ENCODE peak calls at places on chromosomes 12 and 14, in seven cellular contexts. M is H9, P is uterus, B is body of pancreas, H is psoas muscle, D is IMR-90, T is Panc1. N is an unnamed sample. For H3K4me1, the result is how much of the 10 kb centered on the place peaks cover.

GRCh38 chr14:26867171-26867757 is 269.4 kb upstream of the NOVA1 start:
- DNase-seq in M (no peak), P (no peak), T (peak), H (no peak), B (peak), D (no peak), N (no peak)

GRCh38 chr12:21541773-21542172 is 15.7 kb downstream of the SPX start:
- DNase-seq in H (no peak), M (no peak), P (no peak), T (no peak), D (no peak), B (no peak), N (no peak)

GRCh38 chr12:89882051-89882450 is 173.4 kb upstream of the ATP2B1 start:
- DNase-seq in D (peak), M (no peak), B (no peak), H (no peak), P (no peak), T (no peak), N (no peak)

GRCh38 chr12:116159175-116159574 is 118.3 kb downstream of the MED13L start:
- DNase-seq in B (no peak), M (no peak), D (peak), T (no peak), P (no peak), H (no peak), N (no peak)

GRCh38 chr14:89807151-89807550 is 147.4 kb downstream of the EFCAB11 start:
- DNase-seq in B (no peak), P (no peak), D (peak), T (no peak), H (no peak), M (no peak), N (no peak)

GRCh38 chr14:92565718-92566115 is 52.1 kb downstream of the RIN3 start:
- DNase-seq in P (no peak), B (no peak), M (no peak), H (no peak), T (no peak), D (no peak), N (no peak)

GRCh38 chr12:52082026-52082667 is 2.6 kb downstream of the SMIM41 start:
- DNase-seq in P (peak), H (peak), B (no peak), D (peak), M (peak), T (no peak), N (no peak)

GRCh38 chr12:6643569-6644256 is 3.5 kb downstream of the ACRBP start:
- DNase-seq in M (no peak), P (no peak), T (no peak), D (no peak), B (no peak), H (no peak), N (no peak)

GRCh38 chr12:120684523-120684932 is 2.4 kb upstream of the MLEC start:
- DNase-seq in P (no peak), T (no peak), M (no peak), B (no peak), D (peak), H (no peak), N (no peak)

GRCh38 chr12:11654338-11654737 is 4.9 kb downstream of the ETV6 start:
- DNase-seq in T (no peak), B (no peak), P (no peak), H (no peak), D (no peak), M (no peak), N (no peak)

GRCh38 chr12:19639781-19640180 is 200.5 kb downstream of the AEBP2 start:
- DNase-seq in P (no peak), M (no peak), B (no peak), H (no peak), T (no peak), D (no peak), N (no peak)

GRCh38 chr12:115577401-115577800 is 700.1 kb downstream of the MED13L start:
- DNase-seq in P (no peak), M (no peak), T (no peak), D (no peak), H (no peak), B (no peak), N (no peak)

GRCh38 chr14:66496911-66497310 is 10.7 kb downstream of the CCDC196 start:
- DNase-seq in M (no peak), D (no peak), B (no peak), P (no peak), T (no peak), H (no peak), N (no peak)

GRCh38 chr14:22871200-22871961 is at the start of gene LRP10:
- DNase-seq in M (peak), D (peak), P (peak), H (peak), T (peak), B (peak), N (peak)

GRCh38 chr12:117875652-117876491 is 92.9 kb downstream of the KSR2 start:
- DNase-seq in D (peak), B (no peak), M (peak), H (peak), T (no peak), P (no peak), N (no peak)

GRCh38 chr12:95700316-95700785 is 90.2 kb downstream of the NTN4 start:
- DNase-seq in D (peak), M (no peak), T (no peak), B (no peak), P (no peak), H (no peak), N (no peak)

GRCh38 chr12:62933220-62933870 is 1.6 kb downstream of the PPM1H start:
- DNase-seq in B (peak), P (no peak), D (no peak), M (peak), T (no peak), H (no peak), N (peak)

GRCh38 chr12:84757978-84758377 is 154.6 kb downstream of the SLC6A15 start:
- DNase-seq in M (no peak), H (no peak), P (no peak), T (no peak), B (no peak), D (peak), N (no peak)

GRCh38 chr14:76810953-76811400 is 1.7 kb downstream of the ANGEL1 start:
- DNase-seq in T (no peak), B (no peak), P (no peak), M (no peak), H (no peak), D (peak), N (no peak)

GRCh38 chr12:74725154-74725553 is 187.5 kb downstream of the ATXN7L3B start:
- DNase-seq in P (no peak), D (peak), H (no peak), B (no peak), M (no peak), T (no peak), N (no peak)

GRCh38 chr12:76085159-76085868 is 829 bp upstream of the NAP1L1 start:
- DNase-seq in B (no peak), P (no peak), D (peak), T (no peak), H (no peak), M (no peak), N (no peak)

GRCh38 chr14:101505216-101505970 is 55.9 kb upstream of the DIO3 start:
- DNase-seq in H (no peak), T (no peak), M (peak), P (peak), D (no peak), B (peak), N (peak)

GRCh38 chr14:57982802-57983201 is 116.9 kb upstream of the SLC35F4 start:
- DNase-seq in M (no peak), P (no peak), T (no peak), B (peak), H (no peak), D (no peak), N (no peak)

GRCh38 chr12:66144796-66145754 is 14.5 kb upstream of the LLPH start:
- DNase-seq in B (peak), H (no peak), T (peak), M (no peak), D (peak), P (peak), N (peak)

GRCh38 chr14:105525861-105526780 is at the start of gene TMEM121:
- DNase-seq in P (peak), T (no peak), H (no peak), D (no peak), M (peak), B (peak), N (no peak)

GRCh38 chr12:92745874-92746553 is 43.2 kb downstream of the PLEKHG7 start:
- DNase-seq in B (peak), M (no peak), H (peak), D (peak), T (peak), P (peak), N (no peak)

GRCh38 chr12:22624908-22625646 is at the start of gene ETNK1:
- DNase-seq in H (peak), M (peak), D (peak), B (peak), T (no peak), P (peak), N (peak)

GRCh38 chr14:39230416-39230815 is 3.3 kb upstream of the MIA2 start:
- DNase-seq in M (no peak), H (no peak), P (no peak), D (peak), T (no peak), B (no peak), N (no peak)

GRCh38 chr12:108597559-108598471 is at the start of gene TMEM119:
- DNase-seq in D (peak), P (peak), B (no peak), T (no peak), H (peak), M (no peak), N (no peak)

GRCh38 chr12:89756638-89757321 is 48.1 kb upstream of the ATP2B1 start:
- DNase-seq in D (peak), M (no peak), T (peak), B (no peak), H (no peak), P (no peak), N (no peak)

GRCh38 chr12:104715562-104716182 is 242.4 kb downstream of the SLC41A2 start:
- DNase-seq in P (no peak), H (no peak), B (no peak), T (no peak), M (no peak), D (no peak), N (no peak)

GRCh38 chr12:117472983-117473382 is 111.6 kb upstream of the NOS1 start:
- DNase-seq in H (peak), D (no peak), B (peak), M (peak), T (no peak), P (no peak), N (no peak)

GRCh38 chr14:77130386-77130785 is 11.2 kb downstream of the ZDHHC22 start:
- DNase-seq in D (no peak), B (no peak), P (no peak), M (peak), H (no peak), T (no peak), N (no peak)

DNA sequence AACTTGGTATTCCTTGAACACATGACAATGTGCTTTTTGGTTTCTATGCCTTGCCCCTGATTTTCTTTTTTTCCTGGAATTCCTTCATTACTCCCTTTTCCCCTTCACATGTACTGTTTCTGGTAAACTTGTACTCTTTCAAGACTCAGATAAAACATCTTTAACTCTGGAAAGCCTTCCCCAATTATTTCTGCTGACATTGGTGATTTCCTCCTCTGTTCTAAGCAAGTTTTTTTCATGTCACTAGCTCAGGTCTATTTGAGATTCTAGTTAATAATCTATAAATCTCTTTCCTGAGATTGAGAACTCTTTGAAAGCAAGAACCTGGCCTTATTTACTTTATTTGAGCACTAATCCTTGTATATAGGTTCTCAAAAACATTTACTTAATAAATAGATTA is 24.0 kb upstream of the PTPRQ start:
- DNase-seq in M (no peak), P (no peak), D (no peak), B (no peak), T (no peak), H (no peak), N (no peak)
- H3K27ac ChIP-seq in M (no peak), P (no peak), D (no peak), B (no peak), T (no peak), H (no peak), N (no peak)

GRCh38 chr12:51012570-51013236 is 13.5 kb downstream of the SLC11A2 start:
- DNase-seq in T (no peak), P (no peak), H (no peak), M (no peak), D (no peak), B (no peak), N (no peak)

GRCh38 chr12:51013441-51013840 is 12.7 kb downstream of the SLC11A2 start:
- DNase-seq in B (no peak), T (no peak), M (no peak), H (no peak), D (no peak), P (no peak), N (no peak)

GRCh38 chr12:51009038-51009437 is 17.1 kb downstream of the SLC11A2 start:
- DNase-seq in D (no peak), B (no peak), P (no peak), T (no peak), H (peak), M (no peak), N (peak)

GRCh38 chr12:51008329-51008728 is 17.9 kb downstream of the SLC11A2 start:
- DNase-seq in D (no peak), M (no peak), H (no peak), P (no peak), B (no peak), T (no peak), N (no peak)

DNA sequence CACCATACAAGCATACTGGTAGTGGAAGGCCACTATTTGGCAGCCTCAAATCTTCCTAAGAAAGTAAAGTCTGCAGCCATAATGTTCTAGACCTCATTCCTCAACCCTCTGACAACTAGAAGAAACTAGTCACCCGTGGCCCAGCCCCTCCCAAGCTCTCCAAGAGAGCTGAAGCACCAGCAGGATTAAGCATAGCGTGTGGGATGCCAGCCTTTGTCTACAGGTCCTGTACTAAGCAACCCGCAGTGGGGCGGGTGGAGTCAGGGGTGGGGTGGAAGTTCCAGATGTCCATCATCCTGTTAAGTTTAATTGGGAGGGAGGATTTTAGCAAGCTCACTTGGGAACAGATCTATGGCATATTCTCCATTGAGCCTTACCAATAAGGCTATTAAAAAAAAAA is 14.2 kb downstream of the SLC11A2 start:
- DNase-seq in B (no peak), D (no peak), H (peak), T (no peak), M (no peak), P (no peak), N (no peak)
- H3K4me1 ChIP-seq in B (under half), D (under half), H (under half), T (under half), M (under half), P (under half), N (under half)

GRCh38 chr14:71488703-71489141 is 443.5 kb upstream of the RGS6 start:
- DNase-seq in D (peak), P (no peak), H (no peak), B (no peak), T (no peak), M (no peak), N (no peak)
- TF ChIP-seq CTCF in D (no peak), P (no peak), H (no peak), B (no peak), T (no peak), M (no peak), N (no peak)

DNA sequence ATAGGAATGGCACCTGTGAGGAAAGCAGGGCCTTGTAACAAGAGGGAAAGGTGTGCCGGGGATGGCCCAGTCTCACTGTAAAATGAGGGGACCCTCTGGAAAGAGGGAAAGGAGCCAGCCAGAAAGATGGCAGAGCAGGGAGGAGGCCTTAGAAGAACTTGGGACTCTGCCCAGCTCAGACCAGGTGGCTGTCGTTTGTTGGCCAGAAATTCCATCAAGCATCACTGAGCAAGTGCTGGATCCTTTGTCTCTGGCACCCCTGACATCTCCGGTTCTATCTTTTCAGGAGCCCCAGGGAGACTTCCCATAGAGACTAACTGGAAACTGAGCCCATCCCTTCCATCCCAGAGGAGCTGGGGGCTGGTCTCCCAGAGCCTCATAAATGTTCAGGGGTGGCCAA is 43.3 kb downstream of the DEGS2 start:
- DNase-seq in B (no peak), H (no peak), T (no peak), D (no peak), P (no peak), M (no peak), N (no peak)
- H3K27ac ChIP-seq in B (no peak), H (no peak), T (no peak), D (no peak), P (no peak), M (no peak), N (no peak)

N was measured in prostate gland.